ENCODE peak calls at places on chromosomes 1 and 21, in four cellular contexts. T is SK-N-SH, N is K562, A is HepG2. F is an unnamed sample.

GRCh38 chr1:61453111-61453961 is 271.6 kb downstream of the TM2D1 start:
- DNase-seq in T (peak), N (peak), A (peak), F (peak)

GRCh38 chr21:25934771-25935224 is 200.0 kb downstream of the GABPA start:
- DNase-seq in T (no peak), N (no peak), A (peak), F (no peak)

GRCh38 chr1:204837440-204838084 is 33.1 kb upstream of the NFASC start:
- DNase-seq in T (no peak), N (peak), A (peak), F (peak)

GRCh38 chr1:114010433-114011184 is 31.3 kb downstream of the OLFML3 start:
- DNase-seq in T (no peak), N (no peak), A (no peak), F (no peak)

GRCh38 chr1:103284270-103284669 is 175.9 kb upstream of the COL11A1 start:
- DNase-seq in T (peak), N (no peak), A (no peak), F (no peak)

GRCh38 chr1:169572184-169572583 is 14.1 kb downstream of the F5 start:
- DNase-seq in T (no peak), N (no peak), A (peak), F (no peak)

GRCh38 chr1:109935451-109935900 is 24.8 kb downstream of the CSF1 start:
- DNase-seq in T (no peak), N (no peak), A (peak), F (no peak)

GRCh38 chr21:36750579-36750959 is 51.7 kb downstream of the SIM2 start:
- DNase-seq in T (no peak), N (no peak), A (no peak), F (no peak)

GRCh38 chr1:234771642-234772344 is 161.8 kb upstream of the IRF2BP2 start:
- DNase-seq in T (no peak), N (no peak), A (no peak), F (no peak)

GRCh38 chr1:200036616-200037270 is 9.2 kb downstream of the NR5A2 start:
- DNase-seq in T (no peak), N (no peak), A (no peak), F (no peak)

GRCh38 chr1:224435318-224435763 is 744 bp upstream of the WDR26 start:
- DNase-seq in T (no peak), N (peak), A (no peak), F (no peak)

GRCh38 chr1:51906306-51907078 is 28.0 kb upstream of the NRDC start:
- DNase-seq in T (peak), N (no peak), A (no peak), F (no peak)

GRCh38 chr21:26405071-26405470 is 168.0 kb downstream of the CYYR1 start:
- DNase-seq in T (no peak), N (no peak), A (no peak), F (no peak)

GRCh38 chr1:111213412-111213811 is 13.0 kb upstream of the DENND2D start:
- DNase-seq in T (no peak), N (no peak), A (no peak), F (no peak)

GRCh38 chr21:15894596-15894995 is 164.8 kb downstream of the USP25 start:
- DNase-seq in T (peak), N (no peak), A (no peak), F (no peak)

GRCh38 chr1:151478923-151479322 is 19.6 kb upstream of the POGZ start:
- DNase-seq in T (no peak), N (no peak), A (no peak), F (no peak)

GRCh38 chr1:12616709-12617373 is 1.2 kb downstream of the DHRS3 start:
- DNase-seq in T (peak), N (no peak), A (no peak), F (peak)

GRCh38 chr1:84278905-84279304 is 22.6 kb upstream of the SAMD13 start:
- DNase-seq in T (no peak), N (no peak), A (no peak), F (no peak)

GRCh38 chr1:155136728-155137127 is 1.1 kb downstream of the SLC50A1 start:
- DNase-seq in T (no peak), N (peak), A (no peak), F (no peak)

DNA sequence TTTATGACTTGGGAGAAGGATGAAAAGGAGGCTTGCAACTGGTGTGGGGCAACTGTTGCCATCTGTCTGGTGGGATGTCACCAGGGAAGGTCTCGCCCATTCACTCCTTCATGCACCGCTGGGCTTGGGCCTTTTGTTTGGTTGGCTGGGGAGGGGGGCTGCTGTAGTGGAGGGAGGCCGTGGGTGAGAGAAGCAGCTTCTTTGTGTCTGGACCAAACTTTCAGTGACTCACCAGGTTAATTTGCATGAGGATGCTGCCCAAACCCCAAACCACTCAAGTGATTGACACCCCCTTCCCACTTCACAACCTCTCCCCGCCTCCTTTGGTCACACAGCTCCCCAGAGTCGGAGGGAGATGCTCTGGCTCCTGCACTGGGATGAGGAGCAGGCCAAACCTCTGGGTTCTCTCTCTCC is 19.7 kb downstream of the BTG2 start:
- DNase-seq in T (no peak), N (no peak), A (no peak), F (no peak)
- TF ChIP-seq FOXJ3 in T (no peak), N (no peak), A (no peak), F (no peak)

GRCh38 chr1:206110161-206110560 is 7.0 kb downstream of the AVPR1B start:
- DNase-seq in T (no peak), N (no peak), A (no peak), F (no peak)
- TF ChIP-seq FOXJ3 in T (no peak), N (no peak), A (no peak), F (no peak)

DNA sequence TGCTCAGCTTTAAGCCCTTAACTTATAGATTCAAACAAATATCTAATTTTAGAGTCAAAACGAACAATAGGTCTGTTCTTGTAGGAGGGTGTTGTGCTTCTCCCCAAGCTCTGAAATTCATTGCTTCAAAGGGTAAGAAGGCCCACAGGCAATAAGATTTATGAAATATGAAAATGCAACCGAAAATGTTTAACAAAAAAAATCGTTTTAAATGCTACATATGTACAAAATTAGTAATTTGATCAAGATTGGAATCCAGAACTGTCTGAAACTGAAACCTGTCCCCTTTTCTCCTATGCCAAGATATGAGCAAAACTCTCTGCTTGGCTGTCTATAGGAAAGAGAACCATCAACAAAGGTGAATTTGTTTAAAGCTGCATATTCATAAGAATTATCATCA is 534.3 kb downstream of the PLPP3 start:
- DNase-seq in T (no peak), N (no peak), A (no peak), F (no peak)
- TF ChIP-seq FOXJ3 in T (no peak), N (no peak), A (no peak), F (no peak)

DNA sequence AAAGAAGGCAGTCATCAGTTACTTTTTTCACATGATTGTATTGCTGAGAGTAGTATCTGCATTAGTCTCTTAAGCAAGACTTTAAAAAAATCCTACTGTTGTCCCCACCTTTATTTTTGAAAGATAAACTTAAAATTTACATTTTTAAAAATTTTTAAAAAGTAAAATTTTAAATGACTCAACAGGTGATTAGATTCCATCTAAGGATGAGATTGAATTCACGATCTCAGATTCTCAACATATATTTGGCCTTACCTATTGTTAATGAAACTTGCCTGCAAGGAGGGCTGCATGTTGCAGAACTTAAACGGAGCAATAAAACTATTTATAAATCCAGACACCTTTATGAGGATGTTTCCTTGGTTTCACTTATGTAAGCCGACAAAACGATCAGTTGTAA is 75.2 kb downstream of the OLFML2B start:
- DNase-seq in T (no peak), N (no peak), A (no peak), F (no peak)
- TF ChIP-seq FOXJ3 in T (no peak), N (no peak), A (no peak), F (no peak)

GRCh38 chr21:32248616-32249550 is 30.0 kb downstream of the MIS18A start:
- DNase-seq in T (no peak), N (no peak), A (no peak), F (no peak)
- TF ChIP-seq FOXJ3 in T (no peak), N (no peak), A (no peak), F (no peak)

GRCh38 chr21:34761758-34762330 is 93.0 kb downstream of the CLIC6 start:
- DNase-seq in T (no peak), N (no peak), A (no peak), F (no peak)

GRCh38 chr21:34764715-34765284 is 96.0 kb downstream of the CLIC6 start:
- DNase-seq in T (no peak), N (no peak), A (no peak), F (no peak)

GRCh38 chr21:34766862-34767261 is 98.1 kb downstream of the CLIC6 start:
- DNase-seq in T (no peak), N (no peak), A (no peak), F (no peak)

GRCh38 chr21:34765619-34766018 is 96.8 kb downstream of the CLIC6 start:
- DNase-seq in T (no peak), N (no peak), A (no peak), F (no peak)

DNA sequence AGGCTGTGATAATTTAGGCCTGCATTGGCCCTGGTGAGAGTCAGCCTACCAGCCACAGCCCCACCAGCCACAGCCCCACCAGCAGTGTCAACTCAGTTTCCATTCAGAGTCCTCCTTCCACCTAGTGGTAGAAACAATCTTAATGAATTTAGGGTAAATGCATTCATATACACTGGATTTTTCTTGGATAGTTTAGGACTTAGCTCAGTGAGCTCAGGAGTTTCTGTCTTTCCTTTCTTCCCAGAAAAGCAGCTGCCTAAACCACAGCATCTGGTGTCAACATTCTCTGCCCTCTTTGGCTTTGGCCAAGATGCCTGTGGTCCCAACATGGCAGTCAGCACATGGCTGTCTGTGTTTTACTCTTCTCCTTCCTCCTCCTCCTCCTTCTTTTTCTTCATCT is 94.0 kb downstream of the CLIC6 start:
- DNase-seq in T (no peak), N (no peak), A (no peak), F (no peak)
- TF ChIP-seq FOXJ3 in T (no peak), N (no peak), A (no peak), F (no peak)

GRCh38 chr1:26050255-26050640 is 4.3 kb upstream of the SLC30A2 start:
- DNase-seq in T (no peak), N (no peak), A (no peak), F (no peak)

GRCh38 chr1:26058052-26058595 is 9.3 kb downstream of the TRIM63 start:
- DNase-seq in T (no peak), N (no peak), A (no peak), F (no peak)

GRCh38 chr1:26057189-26057588 is 10.2 kb downstream of the TRIM63 start:
- DNase-seq in T (no peak), N (no peak), A (no peak), F (no peak)

GRCh38 chr1:26053718-26054572 is 8.0 kb upstream of the SLC30A2 start:
- DNase-seq in T (no peak), N (peak), A (no peak), F (peak)

DNA sequence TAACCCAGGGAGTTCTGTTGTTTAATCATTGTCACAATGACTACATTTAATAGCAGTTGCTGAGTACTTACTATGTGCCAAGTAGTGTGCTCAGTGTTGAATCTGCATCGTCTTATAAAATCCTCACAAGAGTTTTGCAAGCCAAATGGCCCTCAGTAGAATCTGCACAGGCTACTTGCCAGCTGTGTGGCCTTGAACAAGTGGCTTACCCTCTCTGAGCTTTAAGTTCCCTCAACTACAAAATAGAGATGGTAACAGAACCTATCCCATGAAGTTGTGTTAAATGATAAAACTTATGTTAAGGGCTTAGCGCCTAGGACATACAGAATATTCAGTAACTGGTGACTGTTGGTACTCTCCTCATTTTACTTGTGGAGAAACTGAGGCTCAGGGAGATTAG is 9.1 kb upstream of the SLC30A2 start:
- DNase-seq in T (no peak), N (no peak), A (no peak), F (no peak)
- TF ChIP-seq FOXJ3 in T (no peak), N (no peak), A (no peak), F (no peak)

GRCh38 chr1:64846573-64847430 is 101.9 kb downstream of the RAVER2 start:
- DNase-seq in T (no peak), N (no peak), A (no peak), F (no peak)

GRCh38 chr1:64848812-64849211 is 103.9 kb downstream of the RAVER2 start:
- DNase-seq in T (no peak), N (no peak), A (no peak), F (no peak)

GRCh38 chr1:64847666-64848065 is 102.8 kb downstream of the RAVER2 start:
- DNase-seq in T (no peak), N (no peak), A (no peak), F (no peak)

GRCh38 chr1:64849942-64850341 is 105.1 kb downstream of the RAVER2 start:
- DNase-seq in T (no peak), N (no peak), A (no peak), F (no peak)

GRCh38 chr1:64848136-64848535 is 103.3 kb downstream of the RAVER2 start:
- DNase-seq in T (no peak), N (no peak), A (no peak), F (no peak)
- TF ChIP-seq FOXJ3 in T (no peak), N (no peak), A (no peak), F (no peak)

GRCh38 chr1:32651461-32652073 is 559 bp downstream of the RBBP4 start:
- DNase-seq in T (no peak), N (no peak), A (no peak), F (no peak)

GRCh38 chr1:32652244-32652962 is 1.4 kb downstream of the RBBP4 start:
- DNase-seq in T (no peak), N (no peak), A (no peak), F (no peak)

GRCh38 chr1:32650752-32651460 is at the start of gene RBBP4:
- DNase-seq in T (peak), N (peak), A (peak), F (peak)

GRCh38 chr1:32647308-32648134 is 2.8 kb downstream of the ZBTB8OS start:
- DNase-seq in T (no peak), N (no peak), A (no peak), F (no peak)

DNA sequence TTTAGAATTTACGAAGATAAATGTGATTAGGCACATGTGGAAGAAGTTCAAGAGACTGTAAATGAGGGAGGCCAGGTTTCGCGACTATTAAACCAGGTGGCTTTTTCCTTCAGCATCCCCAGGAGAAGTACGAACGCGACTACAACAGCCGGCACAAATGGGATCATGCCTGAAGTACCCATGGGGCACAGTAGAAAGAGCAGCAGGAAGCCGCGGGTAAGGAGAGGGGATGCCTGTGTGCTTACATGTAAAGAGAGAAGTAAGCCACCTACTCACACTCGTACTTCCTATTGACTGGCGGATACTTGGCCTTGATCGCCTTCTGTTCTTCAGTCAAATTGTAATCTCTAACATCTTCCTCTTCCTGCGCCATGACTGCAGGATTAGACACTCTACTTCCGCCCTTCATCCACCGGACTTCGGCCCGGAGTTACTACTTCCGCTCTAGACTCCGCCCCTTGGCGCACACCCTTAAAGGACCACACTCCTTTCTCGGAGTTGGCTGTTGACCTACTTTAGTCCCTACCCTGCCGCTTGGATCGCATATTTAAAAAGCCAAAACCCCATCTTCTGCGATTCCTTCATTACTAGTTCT is at the start of gene ZBTB8OS:
- DNase-seq in T (peak), N (peak), A (peak), F (peak)
- TF ChIP-seq FOXJ3 in T (no peak), N (no peak), A (no peak), F (no peak)

DNA sequence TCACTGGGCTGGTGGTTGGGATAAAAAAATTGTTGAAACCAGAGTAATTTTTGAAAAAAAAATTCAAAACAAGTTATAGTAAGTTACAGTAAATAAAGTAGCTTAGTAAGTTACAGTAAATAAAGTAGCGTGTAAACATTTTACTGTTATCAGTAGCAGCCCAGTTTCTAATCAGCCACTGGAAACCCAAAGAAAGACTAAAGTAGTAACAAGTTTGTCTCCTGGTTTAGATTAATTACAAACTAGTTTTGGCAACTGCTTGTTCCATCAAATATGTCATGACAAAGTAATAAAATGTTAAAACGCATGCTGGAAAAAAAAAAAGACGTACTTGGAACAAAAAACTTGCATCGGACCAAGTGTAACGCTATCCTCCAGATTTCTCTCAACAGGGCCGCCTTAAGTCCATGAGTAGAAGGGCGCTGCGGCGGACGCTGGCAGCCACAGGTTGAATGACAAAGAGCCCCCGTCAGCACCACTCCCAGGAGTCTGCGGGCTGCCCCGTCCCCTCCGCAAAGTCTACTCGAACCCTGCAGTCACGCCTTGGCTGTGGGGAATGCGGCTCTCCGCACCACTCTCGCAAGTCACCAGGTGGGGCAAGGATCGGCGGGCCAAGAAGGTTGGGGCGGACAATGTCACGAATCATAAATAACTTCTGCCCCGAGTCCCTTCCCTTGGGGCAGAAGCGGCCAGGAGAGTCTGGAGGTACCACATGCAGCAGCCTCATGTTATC is 885 bp downstream of the SLC16A1 start:
- DNase-seq in T (peak), N (peak), A (peak), F (peak)
- TF ChIP-seq FOXJ3 in T (no peak), N (no peak), A (no peak), F (no peak)

F was measured in WTC11.